ENCODE peak calls at places on chromosomes 1 and 21, in ten cellular contexts. One of them, this sample, is unnamed.

GRCh38 chr1:12491691-12492090 is 126.3 kb downstream of the DHRS3 start:
- DNase-seq in lower leg skin: no peak
- DNase-seq in CD4-positive, alpha-beta T cell: no peak
- DNase-seq in foreskin keratinocyte: no peak
- DNase-seq in BJ: no peak
- DNase-seq in neural crest cell: no peak
- DNase-seq in suprapubic skin: no peak
- DNase-seq in tibial artery: no peak
- DNase-seq in HFF-Myc: no peak
- DNase-seq in fibroblast of lung: no peak
- DNase-seq in this sample: no peak

GRCh38 chr1:214833357-214833756 is 230.4 kb downstream of the CENPF start:
- DNase-seq in lower leg skin: no peak
- DNase-seq in CD4-positive, alpha-beta T cell: no peak
- DNase-seq in foreskin keratinocyte: peak
- DNase-seq in BJ: peak
- DNase-seq in neural crest cell: no peak
- DNase-seq in suprapubic skin: no peak
- DNase-seq in tibial artery: no peak
- DNase-seq in HFF-Myc: no peak
- DNase-seq in fibroblast of lung: no peak
- DNase-seq in this sample: no peak

GRCh38 chr21:42614391-42614790 is 39.0 kb upstream of the PDE9A start:
- DNase-seq in lower leg skin: peak
- DNase-seq in CD4-positive, alpha-beta T cell: peak
- DNase-seq in foreskin keratinocyte: no peak
- DNase-seq in BJ: no peak
- DNase-seq in neural crest cell: no peak
- DNase-seq in suprapubic skin: peak
- DNase-seq in tibial artery: no peak
- DNase-seq in HFF-Myc: no peak
- DNase-seq in fibroblast of lung: no peak
- DNase-seq in this sample: no peak

GRCh38 chr1:226653311-226653921 is 85.7 kb downstream of the ITPKB start:
- DNase-seq in lower leg skin: no peak
- DNase-seq in CD4-positive, alpha-beta T cell: peak
- DNase-seq in foreskin keratinocyte: no peak
- DNase-seq in BJ: no peak
- DNase-seq in neural crest cell: no peak
- DNase-seq in suprapubic skin: no peak
- DNase-seq in tibial artery: no peak
- DNase-seq in HFF-Myc: no peak
- DNase-seq in fibroblast of lung: no peak
- DNase-seq in this sample: no peak

GRCh38 chr21:45256912-45257672 is 30.6 kb downstream of the POFUT2 start:
- DNase-seq in lower leg skin: peak
- DNase-seq in CD4-positive, alpha-beta T cell: no peak
- DNase-seq in foreskin keratinocyte: no peak
- DNase-seq in BJ: no peak
- DNase-seq in neural crest cell: no peak
- DNase-seq in suprapubic skin: no peak
- DNase-seq in tibial artery: no peak
- DNase-seq in HFF-Myc: no peak
- DNase-seq in fibroblast of lung: no peak
- DNase-seq in this sample: no peak

GRCh38 chr1:180213401-180214177 is 16.5 kb upstream of the LHX4 start:
- DNase-seq in lower leg skin: no peak
- DNase-seq in CD4-positive, alpha-beta T cell: no peak
- DNase-seq in foreskin keratinocyte: no peak
- DNase-seq in BJ: no peak
- DNase-seq in neural crest cell: no peak
- DNase-seq in suprapubic skin: peak
- DNase-seq in tibial artery: peak
- DNase-seq in HFF-Myc: no peak
- DNase-seq in fibroblast of lung: peak
- DNase-seq in this sample: no peak

GRCh38 chr1:203797216-203797615 is 1.8 kb downstream of the ZBED6 start:
- DNase-seq in lower leg skin: no peak
- DNase-seq in CD4-positive, alpha-beta T cell: no peak
- DNase-seq in foreskin keratinocyte: no peak
- DNase-seq in BJ: no peak
- DNase-seq in neural crest cell: no peak
- DNase-seq in suprapubic skin: no peak
- DNase-seq in tibial artery: no peak
- DNase-seq in HFF-Myc: no peak
- DNase-seq in fibroblast of lung: no peak
- DNase-seq in this sample: no peak

GRCh38 chr1:229869225-229869624 is 197.8 kb upstream of the GALNT2 start:
- DNase-seq in lower leg skin: no peak
- DNase-seq in CD4-positive, alpha-beta T cell: no peak
- DNase-seq in foreskin keratinocyte: no peak
- DNase-seq in BJ: no peak
- DNase-seq in neural crest cell: no peak
- DNase-seq in suprapubic skin: no peak
- DNase-seq in tibial artery: peak
- DNase-seq in HFF-Myc: no peak
- DNase-seq in fibroblast of lung: no peak
- DNase-seq in this sample: no peak

GRCh38 chr1:68495968-68496679 is 758 bp downstream of the DEPDC1 start:
- DNase-seq in lower leg skin: no peak
- DNase-seq in CD4-positive, alpha-beta T cell: no peak
- DNase-seq in foreskin keratinocyte: peak
- DNase-seq in BJ: no peak
- DNase-seq in neural crest cell: no peak
- DNase-seq in suprapubic skin: no peak
- DNase-seq in tibial artery: no peak
- DNase-seq in HFF-Myc: no peak
- DNase-seq in fibroblast of lung: peak
- DNase-seq in this sample: no peak

GRCh38 chr21:46557469-46557868 is 47.4 kb downstream of the S100B start:
- DNase-seq in lower leg skin: peak
- DNase-seq in CD4-positive, alpha-beta T cell: no peak
- DNase-seq in foreskin keratinocyte: no peak
- DNase-seq in BJ: no peak
- DNase-seq in neural crest cell: no peak
- DNase-seq in suprapubic skin: no peak
- DNase-seq in tibial artery: no peak
- DNase-seq in HFF-Myc: no peak
- DNase-seq in fibroblast of lung: no peak
- DNase-seq in this sample: no peak

DNA sequence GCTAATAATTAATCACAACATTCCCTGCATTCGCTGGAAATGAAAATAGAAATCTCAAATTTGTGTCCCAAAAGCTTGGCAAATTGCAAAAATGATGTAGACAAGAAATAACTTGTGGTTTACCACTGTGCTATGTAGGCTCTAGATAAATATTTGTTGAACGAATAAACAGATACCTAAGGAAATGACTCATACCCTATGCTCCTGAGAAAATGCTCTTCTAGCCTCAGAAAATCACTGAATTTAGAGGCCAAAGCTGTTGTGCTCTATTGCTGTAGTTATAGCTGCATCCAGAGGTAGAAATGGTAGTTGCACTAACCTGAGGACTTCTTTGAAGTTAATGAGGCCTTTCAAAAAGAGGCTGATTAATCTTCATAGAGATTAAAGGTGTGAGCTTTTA is 142.0 kb upstream of the ZNHIT6 start:
- DNase-seq in lower leg skin: no peak
- DNase-seq in CD4-positive, alpha-beta T cell: no peak
- DNase-seq in foreskin keratinocyte: peak
- DNase-seq in BJ: peak
- DNase-seq in neural crest cell: no peak
- DNase-seq in suprapubic skin: no peak
- DNase-seq in tibial artery: no peak
- DNase-seq in HFF-Myc: peak
- DNase-seq in fibroblast of lung: peak
- DNase-seq in this sample: no peak
- TF ChIP-seq CTCF in lower leg skin: no peak
- TF ChIP-seq CTCF in CD4-positive, alpha-beta T cell: no peak
- TF ChIP-seq CTCF in foreskin keratinocyte: peak
- TF ChIP-seq CTCF in BJ: peak
- TF ChIP-seq CTCF in neural crest cell: no peak
- TF ChIP-seq CTCF in suprapubic skin: no peak
- TF ChIP-seq CTCF in tibial artery: no peak
- TF ChIP-seq CTCF in HFF-Myc: peak
- TF ChIP-seq CTCF in fibroblast of lung: peak
- TF ChIP-seq CTCF in this sample: no peak

GRCh38 chr1:186155594-186155993 is 219.5 kb downstream of the TPR start:
- DNase-seq in lower leg skin: no peak
- DNase-seq in CD4-positive, alpha-beta T cell: no peak
- DNase-seq in foreskin keratinocyte: peak
- DNase-seq in BJ: peak
- DNase-seq in neural crest cell: no peak
- DNase-seq in suprapubic skin: no peak
- DNase-seq in tibial artery: no peak
- DNase-seq in HFF-Myc: peak
- DNase-seq in fibroblast of lung: peak
- DNase-seq in this sample: no peak
- TF ChIP-seq CTCF in lower leg skin: no peak
- TF ChIP-seq CTCF in CD4-positive, alpha-beta T cell: peak
- TF ChIP-seq CTCF in foreskin keratinocyte: peak
- TF ChIP-seq CTCF in BJ: peak
- TF ChIP-seq CTCF in neural crest cell: peak
- TF ChIP-seq CTCF in suprapubic skin: no peak
- TF ChIP-seq CTCF in tibial artery: peak
- TF ChIP-seq CTCF in HFF-Myc: peak
- TF ChIP-seq CTCF in fibroblast of lung: peak
- TF ChIP-seq CTCF in this sample: no peak

DNA sequence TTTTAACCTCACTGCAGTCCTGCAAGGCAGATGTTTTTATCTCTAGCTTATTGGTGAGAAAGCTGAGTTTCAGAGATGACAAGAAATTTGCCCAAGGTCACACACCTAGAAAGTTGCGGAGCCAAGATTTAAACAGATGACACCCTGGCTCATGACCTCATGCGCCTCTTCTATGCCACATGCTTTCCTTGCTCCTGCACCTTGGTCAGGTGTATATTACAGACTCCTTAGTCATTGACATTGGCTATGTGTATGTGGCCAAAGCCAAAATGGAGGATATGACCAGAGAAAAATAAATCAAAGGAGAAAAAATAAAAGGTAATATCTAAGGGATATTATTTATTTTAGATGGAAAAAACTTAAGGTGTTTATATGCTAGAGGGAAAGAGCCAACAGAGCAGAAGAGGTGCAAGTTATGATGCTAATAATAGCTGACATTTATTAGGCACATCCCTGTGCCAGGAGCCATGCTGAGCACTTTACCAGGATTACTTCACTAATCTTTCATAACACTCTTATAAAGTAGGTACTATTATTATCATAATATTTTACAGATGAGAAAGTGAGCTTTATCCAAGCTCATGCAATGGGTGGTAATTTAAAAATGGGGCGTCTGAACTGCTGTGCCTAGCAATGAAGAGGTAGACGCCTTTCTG is 13.8 kb upstream of the MYOC start:
- DNase-seq in lower leg skin: no peak
- DNase-seq in CD4-positive, alpha-beta T cell: no peak
- DNase-seq in foreskin keratinocyte: no peak
- DNase-seq in BJ: no peak
- DNase-seq in neural crest cell: no peak
- DNase-seq in suprapubic skin: no peak
- DNase-seq in tibial artery: no peak
- DNase-seq in HFF-Myc: no peak
- DNase-seq in fibroblast of lung: no peak
- DNase-seq in this sample: no peak
- TF ChIP-seq CTCF in lower leg skin: no peak
- TF ChIP-seq CTCF in CD4-positive, alpha-beta T cell: no peak
- TF ChIP-seq CTCF in foreskin keratinocyte: no peak
- TF ChIP-seq CTCF in BJ: no peak
- TF ChIP-seq CTCF in neural crest cell: no peak
- TF ChIP-seq CTCF in suprapubic skin: no peak
- TF ChIP-seq CTCF in tibial artery: no peak
- TF ChIP-seq CTCF in HFF-Myc: no peak
- TF ChIP-seq CTCF in fibroblast of lung: no peak
- TF ChIP-seq CTCF in this sample: no peak

GRCh38 chr1:60970081-60970509 is 112.3 kb upstream of the NFIA start:
- DNase-seq in lower leg skin: no peak
- DNase-seq in CD4-positive, alpha-beta T cell: no peak
- DNase-seq in foreskin keratinocyte: peak
- DNase-seq in BJ: no peak
- DNase-seq in neural crest cell: no peak
- DNase-seq in suprapubic skin: no peak
- DNase-seq in tibial artery: no peak
- DNase-seq in HFF-Myc: no peak
- DNase-seq in fibroblast of lung: peak
- DNase-seq in this sample: no peak
- TF ChIP-seq CTCF in lower leg skin: no peak
- TF ChIP-seq CTCF in CD4-positive, alpha-beta T cell: no peak
- TF ChIP-seq CTCF in foreskin keratinocyte: peak
- TF ChIP-seq CTCF in BJ: peak
- TF ChIP-seq CTCF in neural crest cell: peak
- TF ChIP-seq CTCF in suprapubic skin: peak
- TF ChIP-seq CTCF in tibial artery: peak
- TF ChIP-seq CTCF in HFF-Myc: no peak
- TF ChIP-seq CTCF in fibroblast of lung: peak
- TF ChIP-seq CTCF in this sample: peak

DNA sequence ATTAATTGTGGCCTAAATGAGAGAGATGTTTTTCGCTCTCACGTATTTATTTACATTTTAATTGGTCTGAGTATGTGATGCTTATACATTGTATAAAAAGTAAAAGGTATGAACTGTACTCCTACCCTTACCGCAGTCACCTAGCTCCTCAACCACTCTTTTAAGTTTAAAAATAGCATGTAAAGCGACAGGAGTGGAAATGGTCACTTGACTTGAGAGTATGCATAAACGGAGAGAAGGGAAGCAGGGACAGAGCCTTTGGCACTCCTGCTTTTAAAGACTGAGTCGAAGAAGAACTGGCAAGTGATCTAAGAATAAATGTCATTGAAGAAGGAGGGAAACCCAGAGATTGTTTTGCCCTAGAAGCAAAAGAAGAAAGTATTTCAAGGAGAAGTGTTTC is 11.5 kb upstream of the DDX59 start:
- DNase-seq in lower leg skin: no peak
- DNase-seq in CD4-positive, alpha-beta T cell: no peak
- DNase-seq in foreskin keratinocyte: no peak
- DNase-seq in BJ: no peak
- DNase-seq in neural crest cell: no peak
- DNase-seq in suprapubic skin: no peak
- DNase-seq in tibial artery: no peak
- DNase-seq in HFF-Myc: no peak
- DNase-seq in fibroblast of lung: no peak
- DNase-seq in this sample: no peak
- TF ChIP-seq CTCF in lower leg skin: no peak
- TF ChIP-seq CTCF in CD4-positive, alpha-beta T cell: no peak
- TF ChIP-seq CTCF in foreskin keratinocyte: no peak
- TF ChIP-seq CTCF in BJ: no peak
- TF ChIP-seq CTCF in neural crest cell: no peak
- TF ChIP-seq CTCF in suprapubic skin: no peak
- TF ChIP-seq CTCF in tibial artery: no peak
- TF ChIP-seq CTCF in HFF-Myc: no peak
- TF ChIP-seq CTCF in fibroblast of lung: no peak
- TF ChIP-seq CTCF in this sample: no peak

DNA sequence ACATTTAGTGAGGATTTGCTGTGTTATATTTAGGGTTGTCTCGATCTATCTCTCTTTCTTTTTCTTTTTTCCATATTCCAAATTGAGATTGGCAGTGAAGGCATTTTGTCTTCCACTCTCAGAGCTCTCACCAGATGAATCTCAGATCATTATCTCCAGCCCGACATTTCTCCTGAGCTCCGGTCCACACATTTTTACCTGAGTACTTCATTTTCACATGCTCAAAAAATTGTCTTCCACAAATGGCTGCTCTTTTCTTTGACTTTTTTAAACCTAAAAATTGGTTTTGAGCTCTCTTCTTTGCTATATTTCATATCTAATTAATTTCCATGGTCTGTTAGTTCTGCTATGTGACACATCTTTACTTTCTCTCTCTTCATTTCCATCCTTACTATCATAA is 56.9 kb upstream of the ASB17 start:
- DNase-seq in lower leg skin: no peak
- DNase-seq in CD4-positive, alpha-beta T cell: no peak
- DNase-seq in foreskin keratinocyte: no peak
- DNase-seq in BJ: no peak
- DNase-seq in neural crest cell: no peak
- DNase-seq in suprapubic skin: no peak
- DNase-seq in tibial artery: no peak
- DNase-seq in HFF-Myc: no peak
- DNase-seq in fibroblast of lung: no peak
- DNase-seq in this sample: no peak
- TF ChIP-seq CTCF in lower leg skin: no peak
- TF ChIP-seq CTCF in CD4-positive, alpha-beta T cell: no peak
- TF ChIP-seq CTCF in foreskin keratinocyte: no peak
- TF ChIP-seq CTCF in BJ: no peak
- TF ChIP-seq CTCF in neural crest cell: no peak
- TF ChIP-seq CTCF in suprapubic skin: no peak
- TF ChIP-seq CTCF in tibial artery: no peak
- TF ChIP-seq CTCF in HFF-Myc: no peak
- TF ChIP-seq CTCF in fibroblast of lung: no peak
- TF ChIP-seq CTCF in this sample: no peak

This sample was measured in mesothelial cell of epicardium.